ENCODE peak calls at places on chromosome 3, in four cellular contexts. L is SK-N-SH, K is T-helper 9 cell, R is breast epithelium. D is an unnamed sample.

GRCh38 chr3:88101142-88101541 is 42.1 kb downstream of the ZNF654 start:
- DNase-seq in L (no peak), K (no peak), R (no peak), D (no peak)

GRCh38 chr3:4994823-4995499 is 15.7 kb downstream of the BHLHE40 start:
- DNase-seq in L (no peak), K (no peak), R (peak), D (no peak)

GRCh38 chr3:124034809-124035152 is 42.9 kb upstream of the ROPN1 start:
- DNase-seq in L (no peak), K (no peak), R (no peak), D (no peak)

GRCh38 chr3:40086890-40087884 is 222.3 kb upstream of the EIF1B start:
- DNase-seq in L (no peak), K (no peak), R (no peak), D (no peak)

GRCh38 chr3:157582634-157582968 is 79.4 kb upstream of the VEPH1 start:
- DNase-seq in L (no peak), K (no peak), R (no peak), D (no peak)

GRCh38 chr3:190064112-190064511 is 56.6 kb downstream of the P3H2 start:
- DNase-seq in L (no peak), K (no peak), R (no peak), D (no peak)

GRCh38 chr3:14622368-14622767 is 29.2 kb upstream of the CCDC174 start:
- DNase-seq in L (no peak), K (no peak), R (no peak), D (peak)

GRCh38 chr3:155743616-155744015 is 1.3 kb downstream of the PLCH1 start:
- DNase-seq in L (peak), K (no peak), R (no peak), D (no peak)

GRCh38 chr3:32405155-32405554 is 13.5 kb downstream of the CMTM7 start:
- DNase-seq in L (no peak), K (no peak), R (no peak), D (no peak)

GRCh38 chr3:57910988-57911387 is 97.2 kb upstream of the FLNB start:
- DNase-seq in L (peak), K (no peak), R (no peak), D (no peak)

GRCh38 chr3:114714237-114714636 is 420.4 kb downstream of the TIGIT start:
- DNase-seq in L (no peak), K (no peak), R (no peak), D (no peak)

GRCh38 chr3:11719406-11720219 is 75.9 kb upstream of the VGLL4 start:
- DNase-seq in L (peak), K (peak), R (peak), D (peak)

GRCh38 chr3:142888099-142888483 is 792 bp downstream of the PCOLCE2 start:
- DNase-seq in L (peak), K (no peak), R (no peak), D (peak)

GRCh38 chr3:160210799-160211221 is 14.4 kb upstream of the C3orf80 start:
- DNase-seq in L (no peak), K (no peak), R (no peak), D (no peak)

GRCh38 chr3:159429702-159430101 is 558.9 kb upstream of the IL12A start:
- DNase-seq in L (no peak), K (no peak), R (no peak), D (no peak)

GRCh38 chr3:125382323-125382722 is 7.2 kb upstream of the ZNF148 start:
- DNase-seq in L (no peak), K (no peak), R (no peak), D (peak)

GRCh38 chr3:33791477-33792166 is 6.8 kb upstream of the PDCD6IP start:
- DNase-seq in L (no peak), K (no peak), R (no peak), D (no peak)

GRCh38 chr3:132444333-132444732 is 27.0 kb downstream of the DNAJC13 start:
- DNase-seq in L (no peak), K (no peak), R (no peak), D (no peak)

GRCh38 chr3:56347219-56347871 is 120.9 kb downstream of the ERC2 start:
- DNase-seq in L (peak), K (no peak), R (no peak), D (peak)

GRCh38 chr3:81742581-81742980 is 18.9 kb downstream of the GBE1 start:
- DNase-seq in L (no peak), K (no peak), R (no peak), D (no peak)

GRCh38 chr3:47082519-47082918 is 81.4 kb downstream of the SETD2 start:
- DNase-seq in L (no peak), K (no peak), R (no peak), D (no peak)

GRCh38 chr3:25454411-25454927 is 26.4 kb downstream of the RARB start:
- DNase-seq in L (no peak), K (no peak), R (no peak), D (no peak)

GRCh38 chr3:188913084-188913483 is 258.7 kb upstream of the TPRG1 start:
- DNase-seq in L (no peak), K (no peak), R (no peak), D (no peak)

GRCh38 chr3:45929042-45929679 is 14.1 kb upstream of the CXCR6 start:
- DNase-seq in L (peak), K (peak), R (no peak), D (peak)

GRCh38 chr3:157530637-157531300 is 27.6 kb upstream of the VEPH1 start:
- DNase-seq in L (no peak), K (no peak), R (no peak), D (no peak)

GRCh38 chr3:129738189-129738588 is 131.7 kb upstream of the PLXND1 start:
- DNase-seq in L (no peak), K (no peak), R (no peak), D (no peak)

GRCh38 chr3:14949126-14949525 is 1.7 kb downstream of the NR2C2 start:
- DNase-seq in L (no peak), K (no peak), R (no peak), D (no peak)

GRCh38 chr3:44289882-44290462 is 48.3 kb downstream of the TOPAZ1 start:
- DNase-seq in L (no peak), K (no peak), R (no peak), D (no peak)

GRCh38 chr3:197478746-197479668 is 76.8 kb downstream of the BDH1 start:
- DNase-seq in L (no peak), K (no peak), R (no peak), D (peak)

GRCh38 chr3:108380128-108380795 is 83.9 kb downstream of the HHLA2 start:
- DNase-seq in L (no peak), K (no peak), R (no peak), D (no peak)

GRCh38 chr3:141237701-141238521 is 6.3 kb downstream of the PXYLP1 start:
- DNase-seq in L (no peak), K (no peak), R (no peak), D (no peak)

GRCh38 chr3:169453256-169454059 is 210.1 kb downstream of the MECOM start:
- DNase-seq in L (peak), K (no peak), R (no peak), D (no peak)

GRCh38 chr3:13707456-13707855 is 158.5 kb downstream of the FBLN2 start:
- DNase-seq in L (no peak), K (no peak), R (peak), D (no peak)

GRCh38 chr3:175273573-175273972 is 414.4 kb downstream of the NAALADL2 start:
- DNase-seq in L (no peak), K (no peak), R (no peak), D (no peak)

GRCh38 chr3:25355034-25355898 is 72.8 kb upstream of the RARB start:
- DNase-seq in L (no peak), K (no peak), R (no peak), D (no peak)

GRCh38 chr3:160450846-160451245 is 1.3 kb upstream of the TRIM59 start:
- DNase-seq in L (peak), K (no peak), R (no peak), D (no peak)